ENCODE peak calls at places on chromosome 19, in nine cellular contexts. B, H, K, E, Q, F, G, O and T are unnamed samples.

GRCh38 chr19:3146677-3147100 is 10.9 kb downstream of the GNA15 start:
- DNase-seq in B (no peak), H (peak), K (no peak), E (no peak), Q (no peak), F (no peak), G (peak), O (no peak), T (no peak)

GRCh38 chr19:43798546-43799409 is 3.5 kb downstream of the LYPD5 start:
- DNase-seq in B (peak), H (no peak), K (peak), E (no peak), Q (no peak), F (peak), G (peak), O (no peak), T (no peak)

GRCh38 chr19:54209058-54209747 is 8.5 kb downstream of the RPS9 start:
- DNase-seq in B (peak), H (no peak), K (no peak), E (no peak), Q (no peak), F (no peak), G (no peak), O (no peak), T (peak)

GRCh38 chr19:58480831-58481230 is 4.7 kb downstream of the ZNF446 start:
- DNase-seq in B (no peak), H (no peak), K (no peak), E (no peak), Q (no peak), F (no peak), G (no peak), O (no peak), T (no peak)

GRCh38 chr19:19170053-19170945 is at the start of gene MEF2B:
- DNase-seq in B (peak), H (peak), K (peak), E (peak), Q (peak), F (peak), G (peak), O (peak), T (no peak)

GRCh38 chr19:49335784-49336481 is 727 bp downstream of the CD37 start:
- DNase-seq in B (no peak), H (no peak), K (peak), E (no peak), Q (no peak), F (peak), G (no peak), O (no peak), T (no peak)

GRCh38 chr19:17402982-17403855 is 2.2 kb downstream of the BST2 start:
- DNase-seq in B (peak), H (no peak), K (no peak), E (no peak), Q (no peak), F (no peak), G (no peak), O (no peak), T (peak)

GRCh38 chr19:17757125-17757524 is 5.8 kb downstream of the FCHO1 start:
- DNase-seq in B (peak), H (no peak), K (peak), E (peak), Q (no peak), F (peak), G (peak), O (peak), T (peak)

GRCh38 chr19:19185853-19186728 is 5.9 kb downstream of the BORCS8 start:
- DNase-seq in B (peak), H (no peak), K (no peak), E (no peak), Q (no peak), F (no peak), G (peak), O (peak), T (no peak)

GRCh38 chr19:36113895-36114762 is 546 bp downstream of the POLR2I start:
- DNase-seq in B (peak), H (peak), K (peak), E (peak), Q (peak), F (peak), G (peak), O (peak), T (no peak)

GRCh38 chr19:4758659-4759058 is 32.9 kb upstream of the FEM1A start:
- DNase-seq in B (no peak), H (no peak), K (no peak), E (no peak), Q (no peak), F (no peak), G (no peak), O (no peak), T (no peak)

GRCh38 chr19:18278521-18279265 is 2.7 kb downstream of the JUND start:
- DNase-seq in B (peak), H (no peak), K (no peak), E (no peak), Q (no peak), F (peak), G (peak), O (no peak), T (no peak)

GRCh38 chr19:728011-728410 is 19.3 kb downstream of the PALM start:
- DNase-seq in B (no peak), H (peak), K (peak), E (peak), Q (no peak), F (no peak), G (no peak), O (no peak), T (no peak)

DNA sequence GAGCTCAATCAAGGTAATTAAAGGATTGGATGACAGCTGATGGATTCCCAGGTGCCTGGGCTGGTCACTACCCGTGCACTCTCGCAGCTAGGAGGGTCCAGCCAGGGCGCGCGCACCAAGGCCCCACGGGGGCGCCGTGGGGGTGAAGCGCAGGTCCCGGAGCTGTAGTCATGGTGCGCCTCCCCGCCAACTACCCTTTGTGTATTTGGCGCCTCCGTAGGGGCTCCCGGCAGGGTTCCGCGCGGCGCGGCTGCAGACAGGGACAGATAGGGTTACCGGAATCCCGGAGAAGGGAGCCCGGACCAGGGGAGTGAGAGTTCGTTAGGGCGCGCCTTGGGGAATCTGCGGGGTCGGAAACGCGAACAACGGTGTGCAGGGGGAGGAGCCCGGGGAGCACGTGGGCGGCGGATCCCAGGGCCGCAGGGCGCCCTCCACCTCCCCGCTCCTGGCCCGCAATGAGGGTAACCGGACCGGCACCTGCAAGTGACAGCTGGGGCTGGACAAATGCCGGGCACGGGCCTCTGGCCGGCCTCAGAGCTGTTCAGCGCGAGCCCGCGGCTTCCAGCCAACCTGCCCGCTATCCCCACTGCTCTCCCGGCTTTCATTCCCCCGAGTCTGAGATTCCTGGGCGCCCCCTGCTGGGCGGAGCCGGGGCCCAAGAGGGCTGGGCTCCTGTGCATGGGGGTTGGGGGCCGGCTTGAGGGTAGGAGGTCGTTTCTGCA is 3.4 kb upstream of the PRAM1 start:
- DNase-seq in B (peak), H (peak), K (peak), E (peak), Q (peak), F (peak), G (peak), O (peak), T (peak)
- TF ChIP-seq POLR2A in B (no peak), H (no peak), K (no peak), E (no peak), Q (no peak), F (no peak), G (no peak), O (no peak), T (no peak)

DNA sequence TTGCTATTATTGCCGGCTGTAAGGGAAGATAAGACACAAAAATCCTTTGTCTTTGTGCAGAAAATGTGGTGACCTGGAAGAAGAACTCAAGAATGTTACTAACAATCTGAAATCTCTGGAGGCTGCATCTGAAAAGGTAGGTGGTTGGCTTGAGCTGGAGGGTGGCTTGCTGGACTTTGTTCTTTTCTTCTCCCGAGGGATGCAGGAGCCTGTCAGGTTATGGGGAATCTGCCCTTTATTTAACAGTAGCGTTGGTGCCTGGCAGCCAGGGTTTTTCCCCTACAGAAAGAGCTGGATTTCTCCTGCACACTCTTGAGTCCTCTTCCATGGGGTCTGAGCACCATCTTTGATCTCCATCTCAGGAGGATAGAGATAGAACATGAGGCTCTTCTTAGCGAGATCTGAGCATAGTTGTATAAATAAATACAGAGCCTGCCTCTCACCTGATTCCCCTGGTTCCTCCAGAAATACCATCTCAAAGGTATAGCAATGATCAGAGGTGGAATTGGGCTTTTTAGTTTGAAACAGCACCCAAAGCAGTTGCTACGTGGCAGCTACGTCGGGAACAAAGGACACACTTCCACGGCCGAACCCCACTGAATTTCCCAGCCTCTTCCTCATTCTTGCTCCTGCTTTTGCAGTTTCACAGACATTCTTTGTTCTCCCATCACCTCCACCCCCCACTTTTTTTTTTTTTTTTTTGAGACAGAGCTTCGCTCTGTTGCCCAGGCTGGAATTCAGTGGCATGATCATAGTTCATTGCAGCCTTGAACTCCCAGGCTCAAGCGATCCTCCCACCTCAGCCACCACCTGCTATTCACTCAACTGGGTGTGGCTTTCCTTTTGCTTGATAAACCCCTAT is 12.9 kb downstream of the TPM4 start:
- DNase-seq in B (peak), H (no peak), K (no peak), E (no peak), Q (no peak), F (no peak), G (no peak), O (no peak), T (no peak)
- TF ChIP-seq POLR2A in B (no peak), H (no peak), K (no peak), E (no peak), Q (no peak), F (no peak), G (no peak), O (no peak), T (no peak)

GRCh38 chr19:47153266-47153665 is 22.6 kb downstream of the SAE1 start:
- DNase-seq in B (no peak), H (no peak), K (no peak), E (no peak), Q (no peak), F (no peak), G (no peak), O (no peak), T (no peak)
- TF ChIP-seq POLR2A in B (no peak), H (no peak), K (no peak), E (no peak), Q (no peak), F (no peak), G (no peak), O (no peak), T (no peak)

GRCh38 chr19:52048604-52049493 is at the start of gene ZNF432:
- DNase-seq in B (peak), H (peak), K (peak), E (peak), Q (peak), F (peak), G (peak), O (peak), T (peak)
- TF ChIP-seq POLR2A in B (peak), H (no peak), K (no peak), E (no peak), Q (peak), F (peak), G (peak), O (peak), T (peak)

DNA sequence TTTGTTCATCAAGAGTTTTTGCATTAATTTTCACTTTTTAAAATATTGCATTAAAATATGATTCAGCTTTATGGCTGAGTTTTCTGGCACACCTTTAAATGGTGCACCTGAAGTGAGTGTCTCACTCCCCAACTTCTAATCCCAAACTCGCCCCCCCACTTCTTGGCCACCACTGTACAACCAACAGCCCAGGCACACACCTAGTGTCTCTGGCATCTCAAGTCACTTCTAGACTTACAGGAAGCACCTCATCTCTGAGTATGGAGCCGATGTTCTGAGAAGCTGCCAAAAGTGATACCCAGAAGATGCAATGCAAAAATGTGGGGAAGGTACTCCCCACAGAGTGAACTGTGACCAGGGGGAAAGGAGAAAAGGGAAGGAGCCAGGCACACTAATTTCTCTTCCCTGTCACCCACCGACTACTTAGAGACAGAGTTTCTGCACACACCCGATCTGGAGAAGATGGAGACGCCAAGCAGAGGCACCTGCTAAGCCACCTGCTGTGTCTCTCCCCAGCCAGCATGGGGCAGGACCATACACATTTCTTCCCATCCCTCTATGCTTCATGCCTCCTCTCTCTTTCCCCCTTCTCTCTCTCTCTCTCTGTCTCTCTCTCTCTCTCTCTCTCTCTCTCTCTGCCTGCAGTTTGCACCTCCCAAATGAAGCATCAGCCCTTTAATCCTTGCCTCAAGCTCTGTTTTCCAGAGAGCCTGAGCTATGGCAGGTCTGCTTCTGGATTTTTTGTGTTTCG is 155.3 kb upstream of the ZNF507 start:
- DNase-seq in B (no peak), H (no peak), K (peak), E (no peak), Q (no peak), F (no peak), G (no peak), O (no peak), T (no peak)
- TF ChIP-seq POLR2A in B (no peak), H (no peak), K (no peak), E (no peak), Q (no peak), F (no peak), G (no peak), O (no peak), T (no peak)

DNA sequence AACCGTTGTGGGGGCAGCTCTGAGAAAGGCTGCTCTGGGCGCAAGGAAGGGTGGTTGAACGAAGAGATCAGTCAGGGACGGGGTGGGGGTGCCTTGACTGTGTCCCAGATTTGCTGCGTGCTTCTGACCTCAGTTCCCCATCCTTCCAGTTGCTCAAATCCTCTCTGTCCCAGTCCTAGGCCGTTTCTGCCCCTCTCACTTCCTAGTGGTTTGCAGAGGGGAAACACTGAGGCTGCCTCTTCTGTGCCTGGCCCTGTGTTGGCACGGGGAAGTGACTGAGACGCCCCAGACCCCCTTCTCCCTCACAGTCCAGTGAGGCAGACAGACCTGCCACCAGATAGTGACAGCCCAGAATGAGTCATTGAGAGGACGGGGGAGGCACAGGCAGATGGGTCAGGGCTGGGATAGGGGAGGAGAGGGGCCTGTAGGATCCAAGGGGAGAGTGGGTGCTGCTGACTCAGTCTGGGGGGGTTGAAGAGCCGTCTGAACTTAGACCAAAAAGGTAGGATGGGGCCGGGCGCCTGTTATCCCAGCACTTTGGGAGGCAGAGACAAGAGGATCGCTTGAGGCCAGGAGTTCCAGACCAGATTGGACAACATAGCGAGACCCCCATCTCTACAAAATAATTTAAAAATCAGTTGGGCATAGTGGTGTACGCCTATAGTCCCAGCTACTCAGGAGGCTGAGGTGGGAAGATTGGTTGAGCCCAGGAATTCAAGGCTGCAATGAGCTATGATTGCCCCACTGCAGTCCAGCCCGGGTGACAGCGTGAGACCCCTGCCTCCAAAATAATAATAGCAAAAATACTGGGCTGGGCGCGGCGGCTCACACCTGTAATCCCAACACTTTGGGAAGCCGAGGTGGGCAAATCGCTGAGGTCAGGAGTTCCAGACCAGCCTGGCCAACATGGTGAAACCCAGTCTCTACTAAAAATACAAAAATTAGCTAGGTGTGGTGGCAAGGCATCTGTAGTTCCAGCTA is 26.4 kb downstream of the NUMBL start:
- DNase-seq in B (no peak), H (no peak), K (no peak), E (no peak), Q (no peak), F (no peak), G (no peak), O (peak), T (no peak)
- TF ChIP-seq POLR2A in B (no peak), H (no peak), K (no peak), E (no peak), Q (no peak), F (no peak), G (no peak), O (peak), T (peak)

GRCh38 chr19:50791594-50792245 is 1.5 kb downstream of the ACP4 start:
- DNase-seq in B (no peak), H (no peak), K (no peak), E (no peak), Q (no peak), F (no peak), G (no peak), O (no peak), T (no peak)

GRCh38 chr19:50790365-50790825 is at the start of gene ACP4:
- DNase-seq in B (no peak), H (no peak), K (no peak), E (no peak), Q (no peak), F (no peak), G (no peak), O (no peak), T (no peak)

GRCh38 chr19:50792852-50793250 is 2.6 kb downstream of the ACP4 start:
- DNase-seq in B (no peak), H (no peak), K (no peak), E (no peak), Q (no peak), F (no peak), G (no peak), O (no peak), T (no peak)

GRCh38 chr19:50792246-50792851 is 2.1 kb downstream of the ACP4 start:
- DNase-seq in B (no peak), H (no peak), K (no peak), E (no peak), Q (no peak), F (no peak), G (no peak), O (no peak), T (no peak)

DNA sequence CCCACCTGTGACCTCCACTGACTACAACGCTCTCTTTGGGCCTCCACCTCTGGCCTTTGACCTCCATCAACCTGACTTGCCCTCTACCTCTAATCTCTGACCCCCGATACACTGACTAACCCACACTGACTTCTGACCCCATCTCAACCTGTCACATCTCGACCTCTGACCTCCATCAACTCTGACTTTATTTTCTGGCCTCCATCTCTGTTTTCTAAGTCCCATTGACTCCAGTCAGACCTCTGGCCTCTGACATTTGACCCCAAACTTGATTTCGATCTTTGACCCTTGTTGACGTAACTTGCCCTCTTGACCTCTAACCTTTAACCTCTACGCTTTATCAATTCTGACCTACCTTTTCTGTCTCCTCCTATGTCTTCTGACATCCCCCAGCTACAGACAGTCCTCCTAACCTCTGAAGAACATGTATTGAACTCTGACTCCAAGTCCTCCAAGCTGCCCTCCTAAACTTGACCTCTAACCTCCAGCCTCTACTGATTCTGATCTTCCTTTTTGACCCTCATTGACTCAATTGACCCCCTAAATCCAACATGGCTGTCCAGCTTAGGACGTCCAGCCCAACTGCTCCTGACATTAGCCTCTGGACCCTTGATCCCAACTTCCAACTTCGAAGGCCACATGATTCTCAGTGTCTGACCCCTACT is 815 bp downstream of the ACP4 start:
- DNase-seq in B (no peak), H (no peak), K (no peak), E (no peak), Q (no peak), F (no peak), G (no peak), O (no peak), T (no peak)
- TF ChIP-seq POLR2A in B (no peak), H (no peak), K (no peak), E (no peak), Q (no peak), F (no peak), G (no peak), O (no peak), T (no peak)

DNA sequence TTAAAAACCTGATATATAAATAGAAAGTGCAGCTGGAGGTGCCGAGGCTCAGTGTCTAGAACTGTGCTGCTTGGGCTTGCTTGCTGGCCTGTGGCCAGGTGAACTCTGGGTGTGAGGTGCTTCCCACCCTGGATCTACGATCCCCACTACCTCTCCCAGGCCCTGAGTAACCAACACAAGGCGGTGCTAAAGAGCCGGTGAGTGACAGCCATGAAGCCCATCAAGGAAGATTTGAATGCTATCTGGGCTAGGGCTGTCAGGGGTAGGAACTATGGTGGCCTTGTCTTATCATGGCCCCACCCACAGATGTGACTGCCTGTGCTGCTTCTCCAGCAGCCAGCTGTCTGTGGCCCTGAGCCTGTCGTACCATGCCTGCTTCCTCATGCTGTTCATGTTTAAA is 25.6 kb upstream of the ZNF91 start:
- DNase-seq in B (no peak), H (no peak), K (no peak), E (no peak), Q (no peak), F (no peak), G (no peak), O (no peak), T (no peak)
- TF ChIP-seq POLR2A in B (no peak), H (no peak), K (no peak), E (no peak), Q (no peak), F (no peak), G (no peak), O (no peak), T (no peak)